ENCODE peak calls at places on chromosomes 13 and 19, in nine cellular contexts. One of them, this sample, is unnamed.

GRCh38 chr19:48102870-48103751 is 7.5 kb downstream of the PLA2G4C start:
- DNase-seq in putamen: no peak
- DNase-seq in hypothalamus: no peak
- DNase-seq in RKO: peak; percentile 77
- DNase-seq in activated CD4-positive, alpha-beta T cell treated with anti-CD3 and anti-CD28 coated beads, Interleukin-2, amount 50 U/mL, for 48 hours: no peak
- DNase-seq in neuronal stem cell: peak; percentile 56
- DNase-seq in endothelial cell: peak; percentile 71
- DNase-seq in iPS-NIHi11: peak; percentile 76
- DNase-seq in A172: peak; percentile 21
- DNase-seq in this sample: peak; percentile 52

GRCh38 chr19:21221653-21222052 is 79.8 kb downstream of the ZNF431 start:
- DNase-seq in putamen: no peak
- DNase-seq in hypothalamus: no peak
- DNase-seq in RKO: no peak
- DNase-seq in activated CD4-positive, alpha-beta T cell treated with anti-CD3 and anti-CD28 coated beads, Interleukin-2, amount 50 U/mL, for 48 hours: no peak
- DNase-seq in neuronal stem cell: no peak
- DNase-seq in endothelial cell: no peak
- DNase-seq in iPS-NIHi11: no peak
- DNase-seq in A172: no peak
- DNase-seq in this sample: peak; percentile 34

GRCh38 chr13:49877629-49878218 is 58.4 kb downstream of the SPRYD7 start:
- DNase-seq in putamen: no peak
- DNase-seq in hypothalamus: no peak
- DNase-seq in RKO: peak; percentile 31
- DNase-seq in activated CD4-positive, alpha-beta T cell treated with anti-CD3 and anti-CD28 coated beads, Interleukin-2, amount 50 U/mL, for 48 hours: no peak
- DNase-seq in neuronal stem cell: peak; percentile 36
- DNase-seq in endothelial cell: no peak
- DNase-seq in iPS-NIHi11: no peak
- DNase-seq in A172: peak; percentile 4
- DNase-seq in this sample: no peak

GRCh38 chr13:97228850-97229521 is 6.9 kb downstream of the MBNL2 start:
- DNase-seq in putamen: no peak
- DNase-seq in hypothalamus: no peak
- DNase-seq in RKO: no peak
- DNase-seq in activated CD4-positive, alpha-beta T cell treated with anti-CD3 and anti-CD28 coated beads, Interleukin-2, amount 50 U/mL, for 48 hours: no peak
- DNase-seq in neuronal stem cell: no peak
- DNase-seq in endothelial cell: no peak
- DNase-seq in iPS-NIHi11: no peak
- DNase-seq in A172: no peak
- DNase-seq in this sample: no peak

GRCh38 chr19:19643158-19644053 is at the start of gene GMIP:
- DNase-seq in putamen: no peak
- DNase-seq in hypothalamus: peak; percentile 57
- DNase-seq in RKO: peak; percentile 72
- DNase-seq in activated CD4-positive, alpha-beta T cell treated with anti-CD3 and anti-CD28 coated beads, Interleukin-2, amount 50 U/mL, for 48 hours: peak; percentile 90
- DNase-seq in neuronal stem cell: peak; percentile 75
- DNase-seq in endothelial cell: peak; percentile 83
- DNase-seq in iPS-NIHi11: peak; percentile 96
- DNase-seq in A172: peak; percentile 59
- DNase-seq in this sample: peak; percentile 28

GRCh38 chr13:112729408-112729807 is 39.6 kb downstream of the ATP11A start:
- DNase-seq in putamen: no peak
- DNase-seq in hypothalamus: no peak
- DNase-seq in RKO: no peak
- DNase-seq in activated CD4-positive, alpha-beta T cell treated with anti-CD3 and anti-CD28 coated beads, Interleukin-2, amount 50 U/mL, for 48 hours: no peak
- DNase-seq in neuronal stem cell: no peak
- DNase-seq in endothelial cell: no peak
- DNase-seq in iPS-NIHi11: no peak
- DNase-seq in A172: no peak
- DNase-seq in this sample: no peak

GRCh38 chr13:24161980-24162517 is 1.5 kb downstream of the SPATA13 start:
- DNase-seq in putamen: no peak
- DNase-seq in hypothalamus: no peak
- DNase-seq in RKO: no peak
- DNase-seq in activated CD4-positive, alpha-beta T cell treated with anti-CD3 and anti-CD28 coated beads, Interleukin-2, amount 50 U/mL, for 48 hours: no peak
- DNase-seq in neuronal stem cell: no peak
- DNase-seq in endothelial cell: no peak
- DNase-seq in iPS-NIHi11: no peak
- DNase-seq in A172: no peak
- DNase-seq in this sample: no peak

GRCh38 chr13:44854264-44855060 is 134.8 kb downstream of the NUFIP1 start:
- DNase-seq in putamen: no peak
- DNase-seq in hypothalamus: peak; percentile 5
- DNase-seq in RKO: no peak
- DNase-seq in activated CD4-positive, alpha-beta T cell treated with anti-CD3 and anti-CD28 coated beads, Interleukin-2, amount 50 U/mL, for 48 hours: no peak
- DNase-seq in neuronal stem cell: no peak
- DNase-seq in endothelial cell: no peak
- DNase-seq in iPS-NIHi11: peak; percentile 19
- DNase-seq in A172: no peak
- DNase-seq in this sample: no peak

GRCh38 chr19:32651729-32652140 is 23.2 kb downstream of the ANKRD27 start:
- DNase-seq in putamen: peak; percentile 45
- DNase-seq in hypothalamus: peak; percentile 58
- DNase-seq in RKO: no peak
- DNase-seq in activated CD4-positive, alpha-beta T cell treated with anti-CD3 and anti-CD28 coated beads, Interleukin-2, amount 50 U/mL, for 48 hours: no peak
- DNase-seq in neuronal stem cell: peak; percentile 37
- DNase-seq in endothelial cell: no peak
- DNase-seq in iPS-NIHi11: peak; percentile 91
- DNase-seq in A172: no peak
- DNase-seq in this sample: no peak

GRCh38 chr13:50450279-50450678 is 393.2 kb downstream of the DLEU7 start:
- DNase-seq in putamen: no peak
- DNase-seq in hypothalamus: no peak
- DNase-seq in RKO: no peak
- DNase-seq in activated CD4-positive, alpha-beta T cell treated with anti-CD3 and anti-CD28 coated beads, Interleukin-2, amount 50 U/mL, for 48 hours: no peak
- DNase-seq in neuronal stem cell: no peak
- DNase-seq in endothelial cell: no peak
- DNase-seq in iPS-NIHi11: no peak
- DNase-seq in A172: no peak
- DNase-seq in this sample: no peak

GRCh38 chr13:30552567-30552966 is 65.2 kb upstream of the USPL1 start:
- DNase-seq in putamen: no peak
- DNase-seq in hypothalamus: no peak
- DNase-seq in RKO: no peak
- DNase-seq in activated CD4-positive, alpha-beta T cell treated with anti-CD3 and anti-CD28 coated beads, Interleukin-2, amount 50 U/mL, for 48 hours: no peak
- DNase-seq in neuronal stem cell: no peak
- DNase-seq in endothelial cell: no peak
- DNase-seq in iPS-NIHi11: no peak
- DNase-seq in A172: no peak
- DNase-seq in this sample: no peak

GRCh38 chr13:91398413-91399188 is at the start of gene GPC5:
- DNase-seq in putamen: peak; percentile 79
- DNase-seq in hypothalamus: peak; percentile 84
- DNase-seq in RKO: no peak
- DNase-seq in activated CD4-positive, alpha-beta T cell treated with anti-CD3 and anti-CD28 coated beads, Interleukin-2, amount 50 U/mL, for 48 hours: peak; percentile 80
- DNase-seq in neuronal stem cell: peak; percentile 69
- DNase-seq in endothelial cell: peak; percentile 84
- DNase-seq in iPS-NIHi11: peak; percentile 96
- DNase-seq in A172: peak; percentile 27
- DNase-seq in this sample: peak; percentile 33

GRCh38 chr13:110471833-110472162 is 89.7 kb downstream of the RAB20 start:
- DNase-seq in putamen: peak; percentile 73
- DNase-seq in hypothalamus: peak; percentile 43
- DNase-seq in RKO: peak; percentile 23
- DNase-seq in activated CD4-positive, alpha-beta T cell treated with anti-CD3 and anti-CD28 coated beads, Interleukin-2, amount 50 U/mL, for 48 hours: no peak
- DNase-seq in neuronal stem cell: no peak
- DNase-seq in endothelial cell: no peak
- DNase-seq in iPS-NIHi11: no peak
- DNase-seq in A172: peak; percentile 46
- DNase-seq in this sample: no peak

GRCh38 chr19:58552655-58553054 is 2.2 kb downstream of the CHMP2A start:
- DNase-seq in putamen: no peak
- DNase-seq in hypothalamus: no peak
- DNase-seq in RKO: no peak
- DNase-seq in activated CD4-positive, alpha-beta T cell treated with anti-CD3 and anti-CD28 coated beads, Interleukin-2, amount 50 U/mL, for 48 hours: no peak
- DNase-seq in neuronal stem cell: no peak
- DNase-seq in endothelial cell: no peak
- DNase-seq in iPS-NIHi11: no peak
- DNase-seq in A172: no peak
- DNase-seq in this sample: no peak

GRCh38 chr13:66558511-66558910 is 671.6 kb downstream of the PCDH9 start:
- DNase-seq in putamen: peak; percentile 13
- DNase-seq in hypothalamus: peak; percentile 3
- DNase-seq in RKO: no peak
- DNase-seq in activated CD4-positive, alpha-beta T cell treated with anti-CD3 and anti-CD28 coated beads, Interleukin-2, amount 50 U/mL, for 48 hours: no peak
- DNase-seq in neuronal stem cell: no peak
- DNase-seq in endothelial cell: no peak
- DNase-seq in iPS-NIHi11: peak; percentile 3
- DNase-seq in A172: no peak
- DNase-seq in this sample: no peak

GRCh38 chr19:32351807-32352630 is 6.6 kb downstream of the ZNF507 start:
- DNase-seq in putamen: no peak
- DNase-seq in hypothalamus: no peak
- DNase-seq in RKO: no peak
- DNase-seq in activated CD4-positive, alpha-beta T cell treated with anti-CD3 and anti-CD28 coated beads, Interleukin-2, amount 50 U/mL, for 48 hours: no peak
- DNase-seq in neuronal stem cell: no peak
- DNase-seq in endothelial cell: no peak
- DNase-seq in iPS-NIHi11: no peak
- DNase-seq in A172: peak; percentile 27
- DNase-seq in this sample: peak; percentile 54

GRCh38 chr19:52237771-52238400 is 31.5 kb upstream of the ZNF766 start:
- DNase-seq in putamen: peak; percentile 60
- DNase-seq in hypothalamus: peak; percentile 18
- DNase-seq in RKO: peak; percentile 69
- DNase-seq in activated CD4-positive, alpha-beta T cell treated with anti-CD3 and anti-CD28 coated beads, Interleukin-2, amount 50 U/mL, for 48 hours: peak; percentile 50
- DNase-seq in neuronal stem cell: peak; percentile 48
- DNase-seq in endothelial cell: peak; percentile 53
- DNase-seq in iPS-NIHi11: peak; percentile 40
- DNase-seq in A172: peak; percentile 52
- DNase-seq in this sample: peak; percentile 66

GRCh38 chr13:27954406-27954851 is 14.7 kb downstream of the CDX2 start:
- DNase-seq in putamen: no peak
- DNase-seq in hypothalamus: no peak
- DNase-seq in RKO: no peak
- DNase-seq in activated CD4-positive, alpha-beta T cell treated with anti-CD3 and anti-CD28 coated beads, Interleukin-2, amount 50 U/mL, for 48 hours: no peak
- DNase-seq in neuronal stem cell: no peak
- DNase-seq in endothelial cell: no peak
- DNase-seq in iPS-NIHi11: peak; percentile 56
- DNase-seq in A172: no peak
- DNase-seq in this sample: peak; percentile 31

GRCh38 chr13:49938921-49939320 is 2.8 kb upstream of the SPRYD7 start:
- DNase-seq in putamen: no peak
- DNase-seq in hypothalamus: peak; percentile 2
- DNase-seq in RKO: no peak
- DNase-seq in activated CD4-positive, alpha-beta T cell treated with anti-CD3 and anti-CD28 coated beads, Interleukin-2, amount 50 U/mL, for 48 hours: no peak
- DNase-seq in neuronal stem cell: no peak
- DNase-seq in endothelial cell: no peak
- DNase-seq in iPS-NIHi11: no peak
- DNase-seq in A172: no peak
- DNase-seq in this sample: no peak

GRCh38 chr19:48963371-48964204 is 1.5 kb upstream of the FTL start:
- DNase-seq in putamen: peak; percentile 73
- DNase-seq in hypothalamus: peak; percentile 83
- DNase-seq in RKO: peak; percentile 91
- DNase-seq in activated CD4-positive, alpha-beta T cell treated with anti-CD3 and anti-CD28 coated beads, Interleukin-2, amount 50 U/mL, for 48 hours: peak; percentile 76
- DNase-seq in neuronal stem cell: peak; percentile 48
- DNase-seq in endothelial cell: peak; percentile 68
- DNase-seq in iPS-NIHi11: peak; percentile 75
- DNase-seq in A172: peak; percentile 56
- DNase-seq in this sample: peak; percentile 68

GRCh38 chr19:42693760-42694350 is 46.4 kb downstream of the PSG3 start:
- DNase-seq in putamen: no peak
- DNase-seq in hypothalamus: peak; percentile 6
- DNase-seq in RKO: peak; percentile 62
- DNase-seq in activated CD4-positive, alpha-beta T cell treated with anti-CD3 and anti-CD28 coated beads, Interleukin-2, amount 50 U/mL, for 48 hours: peak; percentile 1
- DNase-seq in neuronal stem cell: no peak
- DNase-seq in endothelial cell: peak; percentile 57
- DNase-seq in iPS-NIHi11: peak; percentile 53
- DNase-seq in A172: peak; percentile 65
- DNase-seq in this sample: peak; percentile 54

GRCh38 chr19:10855879-10856522 is 7.8 kb downstream of the C19orf38 start:
- DNase-seq in putamen: no peak
- DNase-seq in hypothalamus: no peak
- DNase-seq in RKO: peak; percentile 54
- DNase-seq in activated CD4-positive, alpha-beta T cell treated with anti-CD3 and anti-CD28 coated beads, Interleukin-2, amount 50 U/mL, for 48 hours: no peak
- DNase-seq in neuronal stem cell: no peak
- DNase-seq in endothelial cell: peak; percentile 37
- DNase-seq in iPS-NIHi11: peak; percentile 44
- DNase-seq in A172: peak; percentile 37
- DNase-seq in this sample: no peak

GRCh38 chr13:101706651-101707050 is 254.2 kb downstream of the ITGBL1 start:
- DNase-seq in putamen: no peak
- DNase-seq in hypothalamus: no peak
- DNase-seq in RKO: no peak
- DNase-seq in activated CD4-positive, alpha-beta T cell treated with anti-CD3 and anti-CD28 coated beads, Interleukin-2, amount 50 U/mL, for 48 hours: peak; percentile 2
- DNase-seq in neuronal stem cell: no peak
- DNase-seq in endothelial cell: peak; percentile 35
- DNase-seq in iPS-NIHi11: no peak
- DNase-seq in A172: peak; percentile 83
- DNase-seq in this sample: peak; percentile 99

GRCh38 chr13:28489536-28489935 is 5.4 kb downstream of the FLT1 start:
- DNase-seq in putamen: no peak
- DNase-seq in hypothalamus: no peak
- DNase-seq in RKO: no peak
- DNase-seq in activated CD4-positive, alpha-beta T cell treated with anti-CD3 and anti-CD28 coated beads, Interleukin-2, amount 50 U/mL, for 48 hours: no peak
- DNase-seq in neuronal stem cell: no peak
- DNase-seq in endothelial cell: no peak
- DNase-seq in iPS-NIHi11: no peak
- DNase-seq in A172: peak; percentile 9
- DNase-seq in this sample: peak; percentile 91

GRCh38 chr19:40213251-40213793 is 4.9 kb downstream of the TTC9B start:
- DNase-seq in putamen: no peak
- DNase-seq in hypothalamus: no peak
- DNase-seq in RKO: no peak
- DNase-seq in activated CD4-positive, alpha-beta T cell treated with anti-CD3 and anti-CD28 coated beads, Interleukin-2, amount 50 U/mL, for 48 hours: no peak
- DNase-seq in neuronal stem cell: no peak
- DNase-seq in endothelial cell: no peak
- DNase-seq in iPS-NIHi11: no peak
- DNase-seq in A172: no peak
- DNase-seq in this sample: no peak

GRCh38 chr13:112194167-112194530 is 127.2 kb downstream of the SOX1 start:
- DNase-seq in putamen: no peak
- DNase-seq in hypothalamus: no peak
- DNase-seq in RKO: no peak
- DNase-seq in activated CD4-positive, alpha-beta T cell treated with anti-CD3 and anti-CD28 coated beads, Interleukin-2, amount 50 U/mL, for 48 hours: no peak
- DNase-seq in neuronal stem cell: no peak
- DNase-seq in endothelial cell: no peak
- DNase-seq in iPS-NIHi11: no peak
- DNase-seq in A172: no peak
- DNase-seq in this sample: no peak

GRCh38 chr19:15265214-15265613 is 33.0 kb upstream of the EPHX3 start:
- DNase-seq in putamen: no peak
- DNase-seq in hypothalamus: no peak
- DNase-seq in RKO: no peak
- DNase-seq in activated CD4-positive, alpha-beta T cell treated with anti-CD3 and anti-CD28 coated beads, Interleukin-2, amount 50 U/mL, for 48 hours: no peak
- DNase-seq in neuronal stem cell: no peak
- DNase-seq in endothelial cell: no peak
- DNase-seq in iPS-NIHi11: no peak
- DNase-seq in A172: no peak
- DNase-seq in this sample: no peak